ENCODE peak calls at places on chromosomes 1 and 21, in seven cellular contexts. Q, E, R, B, D, J and S are unnamed samples.

GRCh38 chr1:232630894-232631195 is 912 bp upstream of the SIPA1L2 start:
- DNase-seq in D (no peak), Q (no peak), E (no peak), B (no peak), J (no peak), R (no peak), S (no peak)

GRCh38 chr21:32182449-32182848 is 96.4 kb downstream of the MIS18A start:
- DNase-seq in R (no peak), E (no peak), J (no peak), B (no peak), Q (no peak), D (no peak), S (no peak)

GRCh38 chr1:8026976-8027747 is 1.1 kb upstream of the ERRFI1 start:
- DNase-seq in Q (peak), J (peak), B (no peak), R (no peak), D (peak), E (no peak), S (no peak)

GRCh38 chr1:46483597-46483996 is 6.0 kb upstream of the DMBX1 start:
- DNase-seq in Q (no peak), E (no peak), B (no peak), R (no peak), D (no peak), J (peak), S (no peak)

GRCh38 chr1:113732802-113733201 is 26.5 kb downstream of the PHTF1 start:
- DNase-seq in E (no peak), J (no peak), Q (no peak), B (no peak), D (no peak), R (no peak), S (no peak)

GRCh38 chr1:98323396-98323795 is 338.1 kb upstream of the SNX7 start:
- DNase-seq in D (peak), R (no peak), Q (peak), B (no peak), J (no peak), E (no peak), S (no peak)

GRCh38 chr1:186155594-186155993 is 219.5 kb downstream of the TPR start:
- DNase-seq in R (no peak), B (no peak), Q (peak), D (peak), J (no peak), E (no peak), S (no peak)

GRCh38 chr1:192589813-192590212 is 14.2 kb downstream of the RGS1 start:
- DNase-seq in B (no peak), Q (no peak), E (no peak), J (no peak), R (no peak), D (peak), S (no peak)

GRCh38 chr1:3651939-3652537 is at the start of gene TP73:
- DNase-seq in B (no peak), Q (no peak), J (no peak), E (no peak), R (no peak), D (no peak), S (no peak)

GRCh38 chr1:8120693-8121260 is 94.7 kb upstream of the ERRFI1 start:
- DNase-seq in B (no peak), J (no peak), D (no peak), Q (peak), E (no peak), R (no peak), S (no peak)

GRCh38 chr1:15667362-15667761 is 16.8 kb upstream of the PLEKHM2 start:
- DNase-seq in Q (no peak), R (no peak), J (no peak), E (no peak), B (no peak), D (no peak), S (no peak)

GRCh38 chr1:115190766-115191165 is 101.5 kb upstream of the TSPAN2 start:
- DNase-seq in B (no peak), Q (no peak), E (no peak), R (no peak), D (peak), J (no peak), S (no peak)

GRCh38 chr1:165945911-165946310 is 118.5 kb downstream of the UCK2 start:
- DNase-seq in E (no peak), J (no peak), R (no peak), D (no peak), Q (no peak), B (no peak), S (no peak)

GRCh38 chr1:88079036-88079435 is 605.0 kb upstream of the PKN2 start:
- DNase-seq in D (peak), B (no peak), E (no peak), J (no peak), Q (no peak), R (no peak), S (no peak)

GRCh38 chr1:77958391-77958790 is 20.5 kb downstream of the FUBP1 start:
- DNase-seq in Q (no peak), J (no peak), D (no peak), E (no peak), B (no peak), R (no peak), S (no peak)

GRCh38 chr1:235831148-235831547 is 35.6 kb downstream of the LYST start:
- DNase-seq in D (peak), B (no peak), Q (peak), R (no peak), E (no peak), J (no peak), S (no peak)

GRCh38 chr1:52569333-52570265 is 16.7 kb upstream of the TUT4 start:
- DNase-seq in J (no peak), D (no peak), Q (no peak), E (no peak), R (no peak), B (no peak), S (no peak)

GRCh38 chr1:94806451-94806861 is 13.7 kb upstream of the SLC44A3 start:
- DNase-seq in R (no peak), Q (peak), D (peak), B (no peak), J (no peak), E (no peak), S (no peak)

GRCh38 chr1:28582248-28582615 is 9.8 kb upstream of the RAB42 start:
- DNase-seq in E (no peak), Q (no peak), D (peak), B (peak), J (no peak), R (no peak), S (no peak)

GRCh38 chr21:42973309-42973990 is 912 bp upstream of the PKNOX1 start:
- DNase-seq in Q (no peak), J (peak), R (no peak), E (no peak), B (no peak), D (no peak), S (no peak)

GRCh38 chr1:150877220-150877516 is 769 bp upstream of the ARNT start:
- DNase-seq in R (no peak), J (no peak), E (no peak), D (no peak), Q (peak), B (no peak), S (no peak)

GRCh38 chr21:21101911-21102310 is 103.7 kb downstream of the NCAM2 start:
- DNase-seq in E (no peak), D (peak), Q (peak), B (no peak), R (no peak), J (no peak), S (no peak)

GRCh38 chr1:94579876-94580294 is 38.3 kb upstream of the F3 start:
- DNase-seq in R (no peak), Q (peak), E (no peak), D (peak), J (no peak), B (no peak), S (no peak)

GRCh38 chr1:70617728-70618127 is 206.7 kb downstream of the CTH start:
- DNase-seq in R (no peak), D (no peak), E (no peak), J (no peak), B (no peak), Q (no peak), S (no peak)

GRCh38 chr1:247291835-247292561 is 36.1 kb downstream of the VN1R5 start:
- DNase-seq in J (no peak), B (no peak), D (no peak), E (no peak), R (no peak), Q (no peak), S (no peak)

GRCh38 chr1:108053291-108054023 is 88.5 kb upstream of the VAV3 start:
- DNase-seq in Q (peak), E (no peak), D (no peak), B (no peak), J (no peak), R (no peak), S (no peak)

GRCh38 chr1:204651843-204652421 is 33.6 kb downstream of the LRRN2 start:
- DNase-seq in R (peak), B (no peak), Q (no peak), E (no peak), J (no peak), D (no peak), S (no peak)

GRCh38 chr1:205375816-205376545 is 19.3 kb upstream of the KLHDC8A start:
- DNase-seq in R (peak), B (no peak), Q (peak), D (peak), E (no peak), J (no peak), S (no peak)

GRCh38 chr1:153597206-153597605 is 15.7 kb downstream of the S100A16 start:
- DNase-seq in B (no peak), E (no peak), R (no peak), D (peak), J (peak), Q (peak), S (no peak)

GRCh38 chr1:225577243-225577642 is 75.7 kb downstream of the ENAH start:
- DNase-seq in J (no peak), Q (no peak), E (no peak), B (no peak), D (no peak), R (no peak), S (no peak)

GRCh38 chr1:27868932-27869718 is 3.2 kb upstream of the THEMIS2 start:
- DNase-seq in E (peak), B (peak), Q (no peak), J (no peak), D (no peak), R (no peak), S (no peak)

GRCh38 chr1:38126970-38127369 is 80.4 kb upstream of the POU3F1 start:
- DNase-seq in Q (no peak), J (peak), E (no peak), D (no peak), R (no peak), B (no peak), S (no peak)

GRCh38 chr1:78743626-78744025 is 94.0 kb downstream of the IFI44 start:
- DNase-seq in B (no peak), Q (peak), E (no peak), J (no peak), D (peak), R (no peak), S (no peak)